ENCODE peak calls at places on chromosomes 1 and 21, in eight cellular contexts. S is left lung, W is cardiac fibroblast, N is stomach, A is neural crest cell, P is heart left ventricle, F is left ventricle myocardium inferior, D is AG10803. B is an unnamed sample.

GRCh38 chr1:94919241-94920030 is 7.5 kb downstream of the CNN3 start:
- DNase-seq in S (no peak), F (no peak), A (no peak), D (peak), P (no peak), W (no peak), N (no peak), B (peak)

GRCh38 chr1:155086182-155086741 is 7.6 kb downstream of the EFNA3 start:
- DNase-seq in S (peak), A (peak), W (peak), P (peak), F (peak), D (peak), N (peak), B (no peak)

GRCh38 chr1:52678961-52679897 is 18.9 kb downstream of the COA7 start:
- DNase-seq in D (no peak), S (peak), W (no peak), F (no peak), P (no peak), N (no peak), A (no peak), B (no peak)

GRCh38 chr21:42201615-42202161 is 17.3 kb upstream of the ABCG1 start:
- DNase-seq in N (no peak), A (no peak), D (no peak), F (no peak), W (no peak), S (no peak), P (no peak), B (peak)

GRCh38 chr1:30410153-30410851 is 313.1 kb downstream of the MATN1 start:
- DNase-seq in P (peak), D (no peak), N (peak), F (no peak), S (no peak), W (no peak), A (no peak), B (no peak)

GRCh38 chr1:248816042-248816851 is 9.5 kb downstream of the SH3BP5L start:
- DNase-seq in S (no peak), P (no peak), D (no peak), F (no peak), A (no peak), N (no peak), W (no peak), B (no peak)

GRCh38 chr1:153608742-153609584 is 4.0 kb downstream of the S100A16 start:
- DNase-seq in P (peak), S (peak), N (peak), A (peak), D (peak), F (peak), W (peak), B (peak)

GRCh38 chr1:242747233-242747632 is 222.7 kb upstream of the PLD5 start:
- DNase-seq in A (no peak), S (no peak), W (no peak), P (no peak), F (no peak), N (no peak), D (no peak), B (no peak)

GRCh38 chr1:245997471-245998258 is 509.4 kb downstream of the SMYD3 start:
- DNase-seq in P (peak), S (no peak), N (peak), D (peak), W (peak), A (no peak), F (peak), B (peak)

GRCh38 chr21:42498012-42498411 is 2.0 kb upstream of the RSPH1 start:
- DNase-seq in W (no peak), F (no peak), P (no peak), S (no peak), D (no peak), N (no peak), A (no peak), B (no peak)

GRCh38 chr1:14095001-14095400 is 395.0 kb downstream of the PRDM2 start:
- DNase-seq in F (no peak), P (no peak), D (peak), N (no peak), S (no peak), A (no peak), W (no peak), B (peak)

GRCh38 chr1:175314300-175314699 is 121.7 kb upstream of the KIAA0040 start:
- DNase-seq in W (no peak), P (no peak), S (no peak), N (no peak), A (no peak), D (no peak), F (peak), B (no peak)

GRCh38 chr1:17181785-17182464 is 23.0 kb upstream of the PADI1 start:
- DNase-seq in P (no peak), N (no peak), D (no peak), W (no peak), F (no peak), S (no peak), A (no peak), B (no peak)

GRCh38 chr1:102186541-102186940 is 189.8 kb upstream of the OLFM3 start:
- DNase-seq in S (no peak), W (no peak), A (no peak), F (no peak), P (no peak), D (no peak), N (no peak), B (no peak)

GRCh38 chr1:246687002-246687401 is 37.2 kb upstream of the SCCPDH start:
- DNase-seq in W (no peak), P (no peak), S (no peak), N (no peak), F (no peak), A (no peak), D (no peak), B (no peak)

GRCh38 chr1:12034381-12034801 is 15.1 kb downstream of the MIIP start:
- DNase-seq in S (no peak), W (peak), F (peak), N (no peak), P (peak), A (no peak), D (peak), B (no peak)

DNA sequence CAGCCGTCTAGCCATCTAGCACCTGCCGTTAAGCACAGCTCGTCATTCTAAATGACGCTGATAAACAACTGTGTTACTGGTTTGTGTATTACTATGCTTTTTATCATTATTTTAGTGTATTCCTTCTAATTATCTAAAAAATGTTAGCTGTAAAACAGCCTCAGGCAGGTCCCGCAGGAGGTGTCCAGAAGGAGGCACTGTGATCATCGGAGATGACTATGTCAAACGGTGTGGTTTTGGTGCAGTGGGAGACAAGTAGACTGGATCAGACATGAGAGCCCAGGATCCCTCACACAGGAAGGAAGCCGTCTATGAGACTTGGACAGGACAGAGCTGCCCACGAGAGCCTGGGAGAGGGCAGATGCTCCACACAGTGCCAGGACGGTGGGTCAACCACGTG is 55.3 kb upstream of the COL6A1 start:
- DNase-seq in S (no peak), F (no peak), D (peak), W (peak), N (no peak), P (no peak), A (no peak), B (no peak)
- TF ChIP-seq CTCF in S (no peak), F (no peak), D (peak), W (peak), N (no peak), P (peak), A (no peak), B (no peak)

DNA sequence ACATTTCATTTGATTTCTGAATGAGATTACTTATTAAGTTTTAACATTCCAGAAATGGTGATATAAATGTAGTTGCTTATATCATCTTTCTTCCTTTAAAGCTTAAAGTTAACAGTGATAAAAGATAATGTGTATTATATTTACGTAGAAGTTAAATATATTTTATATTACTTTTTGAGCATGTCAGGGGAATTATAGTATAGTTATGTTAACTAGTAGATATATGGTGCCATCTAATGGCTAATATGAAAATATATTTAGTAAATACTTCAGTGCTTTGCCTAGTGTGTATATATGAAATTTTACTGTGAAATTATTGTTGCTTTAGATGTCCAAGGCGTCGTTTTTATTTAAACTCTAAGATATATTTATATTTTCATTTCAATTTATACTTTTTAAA is 51.5 kb downstream of the SYT14 start:
- DNase-seq in A (no peak), W (peak), P (no peak), S (no peak), F (no peak), D (peak), N (no peak), B (peak)
- TF ChIP-seq CTCF in A (peak), W (peak), P (peak), S (peak), F (peak), D (peak), N (no peak), B (no peak)

DNA sequence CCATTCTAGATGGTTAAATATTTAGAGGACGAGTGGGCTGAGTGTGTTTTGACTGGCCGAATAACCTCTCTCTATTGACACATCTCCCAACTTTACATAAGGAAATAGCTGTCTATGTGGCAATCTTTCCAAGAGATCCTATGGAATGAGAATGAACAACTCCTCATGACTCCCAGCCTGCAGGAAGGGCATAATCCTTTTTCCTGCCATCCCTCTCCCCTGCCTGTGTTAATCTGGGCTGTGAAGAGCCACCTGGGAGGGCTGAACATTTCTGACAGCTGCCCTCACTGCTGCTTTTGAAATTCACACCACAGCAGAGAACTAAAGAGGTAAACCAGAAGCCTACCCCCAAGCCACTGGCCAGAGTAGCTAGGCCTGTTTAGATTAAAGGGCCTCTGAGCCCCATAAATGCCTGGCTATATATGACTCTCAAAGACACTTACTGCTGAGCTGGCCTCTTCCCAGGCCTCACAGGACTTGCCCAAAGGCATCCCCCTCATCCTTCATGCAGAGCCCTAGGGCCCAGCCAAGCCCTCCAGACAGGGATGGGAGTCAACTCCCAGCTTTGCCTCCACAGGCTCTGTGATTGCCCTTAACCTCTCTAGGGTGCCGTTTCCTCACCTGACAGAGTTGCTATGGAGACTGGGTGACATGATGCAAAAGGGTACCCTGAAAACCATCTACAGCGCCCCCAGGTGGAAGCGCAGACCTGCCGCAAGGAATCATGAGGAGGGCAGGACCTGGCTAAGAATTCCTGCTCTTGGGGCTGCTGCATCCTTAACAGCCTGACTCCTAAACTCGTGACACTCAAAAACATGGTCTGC is 42.0 kb upstream of the LDLRAP1 start:
- DNase-seq in A (no peak), P (no peak), N (no peak), W (peak), S (no peak), F (no peak), D (peak), B (peak)
- TF ChIP-seq CTCF in A (peak), P (no peak), N (no peak), W (no peak), S (no peak), F (peak), D (peak), B (peak)

GRCh38 chr21:39040494-39041110 is 142.6 kb downstream of the PSMG1 start:
- DNase-seq in N (no peak), S (no peak), W (peak), D (no peak), A (no peak), P (no peak), F (no peak), B (no peak)

GRCh38 chr21:39036581-39036980 is 146.7 kb downstream of the PSMG1 start:
- DNase-seq in P (no peak), N (no peak), A (no peak), F (no peak), D (no peak), S (no peak), W (no peak), B (no peak)

GRCh38 chr21:39033878-39034589 is 149.2 kb downstream of the PSMG1 start:
- DNase-seq in S (peak), F (no peak), P (no peak), D (no peak), W (peak), N (peak), A (no peak), B (peak)

GRCh38 chr21:39034590-39035536 is 148.4 kb downstream of the PSMG1 start:
- DNase-seq in A (no peak), W (no peak), P (no peak), N (no peak), D (no peak), S (no peak), F (no peak), B (no peak)

DNA sequence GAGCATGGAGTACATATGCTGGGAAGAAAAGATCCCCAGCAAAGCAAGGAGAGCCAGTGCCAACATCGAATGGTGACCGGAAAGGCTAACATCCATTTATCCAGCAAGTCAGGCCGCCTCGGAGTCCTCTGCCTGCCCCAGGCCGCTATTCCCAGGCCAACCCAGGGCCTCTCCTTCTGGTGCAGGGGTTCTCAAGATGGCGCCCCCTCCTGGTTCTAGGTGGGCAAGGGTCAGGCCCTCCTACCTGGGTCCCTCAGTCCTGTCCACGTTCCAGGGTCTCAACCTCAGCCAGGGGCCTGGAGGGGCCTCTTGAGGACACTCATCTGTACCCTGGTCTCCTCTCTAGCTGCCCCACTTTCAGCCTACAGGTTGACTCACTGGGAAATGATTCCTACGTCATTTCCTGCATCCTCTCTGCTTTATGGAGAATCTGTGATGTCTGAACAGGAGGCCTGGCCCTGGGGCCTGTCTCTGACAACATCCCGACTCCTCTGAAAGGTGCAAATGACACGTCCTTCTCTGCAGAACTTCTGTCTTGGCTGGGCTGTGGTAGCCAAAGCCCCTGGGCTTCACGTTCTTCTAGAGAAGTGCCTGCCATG is 145.3 kb downstream of the PSMG1 start:
- DNase-seq in D (no peak), S (no peak), P (no peak), W (peak), F (no peak), A (no peak), N (no peak), B (peak)
- TF ChIP-seq CTCF in D (no peak), S (no peak), P (no peak), W (no peak), F (no peak), A (no peak), N (no peak), B (no peak)

GRCh38 chr1:160227561-160227960 is 22.4 kb downstream of the PEA15 start:
- DNase-seq in N (no peak), S (no peak), P (no peak), F (no peak), A (no peak), D (no peak), W (no peak), B (no peak)
- TF ChIP-seq CTCF in N (no peak), S (no peak), P (no peak), F (no peak), A (no peak), D (no peak), W (no peak), B (no peak)

GRCh38 chr1:100750002-100750885 is 30.7 kb downstream of the VCAM1 start:
- DNase-seq in A (no peak), P (no peak), S (no peak), W (no peak), F (no peak), N (no peak), D (no peak), B (no peak)
- TF ChIP-seq CTCF in A (no peak), P (no peak), S (no peak), W (no peak), F (no peak), N (no peak), D (no peak), B (no peak)

GRCh38 chr1:2916153-2916552 is 105.1 kb upstream of the ACTRT2 start:
- DNase-seq in F (no peak), N (no peak), D (no peak), P (no peak), A (no peak), S (no peak), W (no peak), B (no peak)
- TF ChIP-seq CTCF in F (no peak), N (no peak), D (no peak), P (no peak), A (no peak), S (no peak), W (no peak), B (no peak)

GRCh38 chr21:40850071-40850470 is 3.1 kb upstream of the DSCAM start:
- DNase-seq in P (no peak), F (no peak), A (no peak), S (no peak), D (no peak), N (no peak), W (no peak), B (peak)

GRCh38 chr21:40847956-40848355 is 998 bp upstream of the DSCAM start:
- DNase-seq in N (no peak), P (no peak), F (no peak), D (no peak), W (no peak), A (no peak), S (no peak), B (no peak)

GRCh38 chr21:40851749-40852148 is 4.8 kb upstream of the DSCAM start:
- DNase-seq in N (no peak), P (no peak), A (no peak), F (no peak), S (no peak), D (no peak), W (no peak), B (no peak)

GRCh38 chr21:40853956-40854688 is 7.2 kb upstream of the DSCAM start:
- DNase-seq in W (no peak), D (no peak), N (no peak), F (no peak), P (no peak), A (no peak), S (no peak), B (no peak)

GRCh38 chr21:40852563-40852962 is 5.6 kb upstream of the DSCAM start:
- DNase-seq in S (no peak), A (no peak), W (no peak), P (no peak), D (no peak), F (no peak), N (no peak), B (no peak)
- TF ChIP-seq CTCF in S (no peak), A (no peak), W (no peak), P (no peak), D (no peak), F (no peak), N (no peak), B (no peak)

GRCh38 chr1:225963735-225964530 is 22.9 kb upstream of the LEFTY2 start:
- DNase-seq in D (no peak), S (no peak), N (no peak), F (no peak), A (no peak), W (peak), P (no peak), B (peak)

GRCh38 chr1:225961659-225962439 is 20.8 kb upstream of the LEFTY2 start:
- DNase-seq in F (no peak), N (no peak), W (no peak), P (no peak), A (no peak), S (no peak), D (no peak), B (no peak)

GRCh38 chr1:225965231-225965630 is 24.2 kb upstream of the LEFTY2 start:
- DNase-seq in S (no peak), W (no peak), D (no peak), F (no peak), N (no peak), A (no peak), P (no peak), B (no peak)

GRCh38 chr1:225958041-225958440 is 17.0 kb upstream of the LEFTY2 start:
- DNase-seq in N (no peak), D (no peak), P (no peak), A (no peak), W (no peak), S (no peak), F (no peak), B (no peak)

DNA sequence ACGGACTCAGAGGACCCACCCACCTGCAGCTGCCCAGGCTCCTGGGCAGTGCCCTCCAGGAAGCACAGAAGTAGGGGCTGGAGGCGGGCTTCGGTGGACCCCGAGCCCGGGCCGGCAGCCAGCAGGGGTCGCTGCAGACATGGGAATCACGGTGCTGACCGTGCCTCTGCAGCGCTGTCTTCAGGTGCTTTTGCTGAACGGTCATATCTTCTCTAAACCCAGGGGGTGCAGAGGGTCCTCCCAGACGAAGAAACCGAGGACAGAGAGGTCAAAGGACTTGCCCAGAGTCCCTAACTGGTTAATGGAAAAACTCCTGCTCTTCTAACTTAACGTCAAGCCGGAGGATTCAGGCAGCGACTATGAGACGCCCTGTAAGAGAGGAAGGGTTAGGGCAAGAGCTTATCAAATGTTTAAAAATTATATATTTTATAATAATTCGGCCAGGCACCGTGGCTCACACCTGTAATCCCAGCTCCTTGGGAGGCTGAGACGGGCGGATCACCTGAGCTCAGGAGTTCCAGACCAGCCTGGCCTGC is 21.5 kb upstream of the LEFTY2 start:
- DNase-seq in P (peak), W (peak), D (no peak), S (peak), A (peak), N (peak), F (peak), B (no peak)
- TF ChIP-seq CTCF in P (peak), W (peak), D (peak), S (peak), A (peak), N (peak), F (peak), B (peak)